ENCODE peak calls at places on chromosomes 4 and X, in seven cellular contexts. I is NCI-H1694 treated with DMSO at 0.1 percent for 48 hours, O is heart left ventricle, X is MM.1S, M is upper lobe of left lung, D is GM19239, V is posterior vena cava. A is an unnamed sample.

GRCh38 chrX:40130207-40130606 is 32.4 kb upstream of the BCOR start:
- DNase-seq in I (no peak), O (no peak), X (no peak), M (no peak), D (no peak), V (no peak), A (no peak)

GRCh38 chrX:49191033-49191871 is 5.1 kb upstream of the PRICKLE3 start:
- DNase-seq in I (peak), O (peak), X (peak), M (peak), D (peak), V (peak), A (peak)

GRCh38 chr4:21879187-21879586 is 69.4 kb downstream of the KCNIP4 start:
- DNase-seq in I (no peak), O (no peak), X (no peak), M (no peak), D (no peak), V (no peak), A (no peak)

GRCh38 chr4:89598602-89599001 is 238.4 kb downstream of the SNCA start:
- DNase-seq in I (peak), O (no peak), X (no peak), M (no peak), D (no peak), V (no peak), A (no peak)

GRCh38 chr4:21885241-21885640 is 63.3 kb downstream of the KCNIP4 start:
- DNase-seq in I (no peak), O (no peak), X (no peak), M (no peak), D (no peak), V (no peak), A (no peak)

GRCh38 chrX:10597871-10598270 is 22.5 kb downstream of the MID1 start:
- DNase-seq in I (no peak), O (no peak), X (no peak), M (no peak), D (no peak), V (no peak), A (no peak)

GRCh38 chrX:134761788-134762187 is 103.5 kb upstream of the PLAC1 start:
- DNase-seq in I (peak), O (no peak), X (peak), M (no peak), D (no peak), V (no peak), A (no peak)

GRCh38 chr4:2449051-2449450 is 19.9 kb upstream of the RNF4 start:
- DNase-seq in I (no peak), O (no peak), X (no peak), M (no peak), D (no peak), V (peak), A (no peak)

GRCh38 chr4:73053076-73053475 is 16.4 kb downstream of the COX18 start:
- DNase-seq in I (no peak), O (no peak), X (no peak), M (no peak), D (no peak), V (no peak), A (no peak)

GRCh38 chr4:144421839-144422565 is 224.0 kb upstream of the HHIP start:
- DNase-seq in I (no peak), O (no peak), X (no peak), M (no peak), D (no peak), V (no peak), A (no peak)

GRCh38 chr4:95061220-95061619 is 303.5 kb downstream of the BMPR1B start:
- DNase-seq in I (no peak), O (no peak), X (no peak), M (no peak), D (no peak), V (no peak), A (no peak)

A was measured in GM12864.